ENCODE peak calls at places on chromosomes 4 and X, in eight cellular contexts. One of them, this sample, is unnamed.

GRCh38 chr4:68141852-68142251 is 12.2 kb upstream of the TMPRSS11F start:
- DNase-seq in lower lobe of right lung: no peak
- DNase-seq in mucosa of descending colon: no peak
- DNase-seq in fibroblast of mammary gland: no peak
- DNase-seq in HFF-Myc: no peak
- DNase-seq in neural progenitor cell: no peak
- DNase-seq in tibial artery: no peak
- DNase-seq in A549: no peak
- DNase-seq in this sample: no peak

GRCh38 chr4:160319221-160319867 is 1216.5 kb downstream of the RAPGEF2 start:
- DNase-seq in lower lobe of right lung: no peak
- DNase-seq in mucosa of descending colon: no peak
- DNase-seq in fibroblast of mammary gland: no peak
- DNase-seq in HFF-Myc: no peak
- DNase-seq in neural progenitor cell: no peak
- DNase-seq in tibial artery: no peak
- DNase-seq in A549: peak
- DNase-seq in this sample: no peak

GRCh38 chr4:98284640-98285046 is 23.5 kb downstream of the RAP1GDS1 start:
- DNase-seq in lower lobe of right lung: no peak
- DNase-seq in mucosa of descending colon: no peak
- DNase-seq in fibroblast of mammary gland: peak
- DNase-seq in HFF-Myc: no peak
- DNase-seq in neural progenitor cell: peak
- DNase-seq in tibial artery: no peak
- DNase-seq in A549: peak
- DNase-seq in this sample: peak

GRCh38 chr4:73816814-73817213 is 19.7 kb upstream of the CXCL6 start:
- DNase-seq in lower lobe of right lung: no peak
- DNase-seq in mucosa of descending colon: no peak
- DNase-seq in fibroblast of mammary gland: peak
- DNase-seq in HFF-Myc: peak
- DNase-seq in neural progenitor cell: no peak
- DNase-seq in tibial artery: no peak
- DNase-seq in A549: peak
- DNase-seq in this sample: no peak

GRCh38 chr4:9924750-9925149 is 96.5 kb downstream of the SLC2A9 start:
- DNase-seq in lower lobe of right lung: no peak
- DNase-seq in mucosa of descending colon: no peak
- DNase-seq in fibroblast of mammary gland: no peak
- DNase-seq in HFF-Myc: no peak
- DNase-seq in neural progenitor cell: peak
- DNase-seq in tibial artery: no peak
- DNase-seq in A549: no peak
- DNase-seq in this sample: no peak

GRCh38 chr4:32010221-32010620 is 1290.1 kb downstream of the PCDH7 start:
- DNase-seq in lower lobe of right lung: no peak
- DNase-seq in mucosa of descending colon: no peak
- DNase-seq in fibroblast of mammary gland: no peak
- DNase-seq in HFF-Myc: no peak
- DNase-seq in neural progenitor cell: no peak
- DNase-seq in tibial artery: no peak
- DNase-seq in A549: no peak
- DNase-seq in this sample: no peak

GRCh38 chr4:2335729-2336101 is 73.8 kb upstream of the MXD4 start:
- DNase-seq in lower lobe of right lung: no peak
- DNase-seq in mucosa of descending colon: no peak
- DNase-seq in fibroblast of mammary gland: no peak
- DNase-seq in HFF-Myc: no peak
- DNase-seq in neural progenitor cell: no peak
- DNase-seq in tibial artery: peak
- DNase-seq in A549: no peak
- DNase-seq in this sample: no peak

GRCh38 chr4:5307928-5308327 is 256.6 kb downstream of the STK32B start:
- DNase-seq in lower lobe of right lung: no peak
- DNase-seq in mucosa of descending colon: no peak
- DNase-seq in fibroblast of mammary gland: no peak
- DNase-seq in HFF-Myc: no peak
- DNase-seq in neural progenitor cell: no peak
- DNase-seq in tibial artery: no peak
- DNase-seq in A549: no peak
- DNase-seq in this sample: no peak

GRCh38 chrX:103797691-103798090 is 21.1 kb downstream of the PLP1 start:
- DNase-seq in lower lobe of right lung: no peak
- DNase-seq in mucosa of descending colon: no peak
- DNase-seq in fibroblast of mammary gland: peak
- DNase-seq in HFF-Myc: no peak
- DNase-seq in neural progenitor cell: no peak
- DNase-seq in tibial artery: no peak
- DNase-seq in A549: no peak
- DNase-seq in this sample: no peak

GRCh38 chr4:148415500-148415899 is 26.7 kb downstream of the NR3C2 start:
- DNase-seq in lower lobe of right lung: no peak
- DNase-seq in mucosa of descending colon: no peak
- DNase-seq in fibroblast of mammary gland: peak
- DNase-seq in HFF-Myc: no peak
- DNase-seq in neural progenitor cell: peak
- DNase-seq in tibial artery: no peak
- DNase-seq in A549: peak
- DNase-seq in this sample: no peak
- TF ChIP-seq CTCF in lower lobe of right lung: no peak
- TF ChIP-seq CTCF in mucosa of descending colon: no peak
- TF ChIP-seq CTCF in fibroblast of mammary gland: no peak
- TF ChIP-seq CTCF in HFF-Myc: no peak
- TF ChIP-seq CTCF in neural progenitor cell: peak
- TF ChIP-seq CTCF in tibial artery: no peak
- TF ChIP-seq CTCF in A549: no peak
- TF ChIP-seq CTCF in this sample: no peak

GRCh38 chr4:79042079-79042674 is 102.9 kb upstream of the PAQR3 start:
- DNase-seq in lower lobe of right lung: no peak
- DNase-seq in mucosa of descending colon: no peak
- DNase-seq in fibroblast of mammary gland: peak
- DNase-seq in HFF-Myc: peak
- DNase-seq in neural progenitor cell: peak
- DNase-seq in tibial artery: no peak
- DNase-seq in A549: peak
- DNase-seq in this sample: no peak
- TF ChIP-seq CTCF in lower lobe of right lung: peak
- TF ChIP-seq CTCF in mucosa of descending colon: no peak
- TF ChIP-seq CTCF in fibroblast of mammary gland: peak
- TF ChIP-seq CTCF in HFF-Myc: peak
- TF ChIP-seq CTCF in neural progenitor cell: peak
- TF ChIP-seq CTCF in tibial artery: peak
- TF ChIP-seq CTCF in A549: peak
- TF ChIP-seq CTCF in this sample: peak

GRCh38 chr4:156811963-156812362 is 159.6 kb downstream of the PDGFC start:
- DNase-seq in lower lobe of right lung: no peak
- DNase-seq in mucosa of descending colon: no peak
- DNase-seq in fibroblast of mammary gland: no peak
- DNase-seq in HFF-Myc: no peak
- DNase-seq in neural progenitor cell: no peak
- DNase-seq in tibial artery: no peak
- DNase-seq in A549: no peak
- DNase-seq in this sample: no peak
- TF ChIP-seq CTCF in lower lobe of right lung: no peak
- TF ChIP-seq CTCF in mucosa of descending colon: no peak
- TF ChIP-seq CTCF in fibroblast of mammary gland: no peak
- TF ChIP-seq CTCF in HFF-Myc: no peak
- TF ChIP-seq CTCF in neural progenitor cell: no peak
- TF ChIP-seq CTCF in tibial artery: no peak
- TF ChIP-seq CTCF in A549: no peak
- TF ChIP-seq CTCF in this sample: no peak

GRCh38 chrX:17697191-17697590 is 40.1 kb upstream of the SCML1 start:
- DNase-seq in lower lobe of right lung: no peak
- DNase-seq in mucosa of descending colon: no peak
- DNase-seq in fibroblast of mammary gland: peak
- DNase-seq in HFF-Myc: no peak
- DNase-seq in neural progenitor cell: no peak
- DNase-seq in tibial artery: no peak
- DNase-seq in A549: no peak
- DNase-seq in this sample: no peak
- TF ChIP-seq CTCF in lower lobe of right lung: no peak
- TF ChIP-seq CTCF in mucosa of descending colon: no peak
- TF ChIP-seq CTCF in fibroblast of mammary gland: no peak
- TF ChIP-seq CTCF in HFF-Myc: no peak
- TF ChIP-seq CTCF in neural progenitor cell: no peak
- TF ChIP-seq CTCF in tibial artery: no peak
- TF ChIP-seq CTCF in A549: no peak
- TF ChIP-seq CTCF in this sample: no peak

This sample was measured in nephron progenitor cell.